ENCODE peak calls at places on chromosomes 5 and 9, in six cellular contexts. B, W, N, S, O and R are unnamed samples.

GRCh38 chr5:17990168-17990567 is 355.9 kb downstream of the TAF11L14 start:
- DNase-seq in B (no peak), W (no peak), N (no peak), S (no peak), O (no peak), R (no peak)

GRCh38 chr5:160434022-160434531 is 12.4 kb downstream of the PTTG1 start:
- DNase-seq in B (no peak), W (no peak), N (peak), S (no peak), O (no peak), R (no peak)

GRCh38 chr5:66364186-66364585 is 220.1 kb downstream of the SREK1 start:
- DNase-seq in B (no peak), W (no peak), N (no peak), S (no peak), O (no peak), R (no peak)

GRCh38 chr5:174828786-174829510 is 104.6 kb downstream of the MSX2 start:
- DNase-seq in B (no peak), W (no peak), N (no peak), S (no peak), O (no peak), R (no peak)

GRCh38 chr5:98564836-98565235 is 208.6 kb upstream of the RGMB start:
- DNase-seq in B (no peak), W (no peak), N (no peak), S (no peak), O (no peak), R (no peak)

GRCh38 chr5:135977375-135977928 is 22.7 kb upstream of the LECT2 start:
- DNase-seq in B (no peak), W (peak), N (no peak), S (no peak), O (peak), R (peak)

GRCh38 chr5:103469288-103470065 is 93.1 kb downstream of the NUDT12 start:
- DNase-seq in B (no peak), W (no peak), N (no peak), S (no peak), O (no peak), R (no peak)

GRCh38 chr5:144469106-144469505 is 298.4 kb downstream of the KCTD16 start:
- DNase-seq in B (no peak), W (no peak), N (no peak), S (no peak), O (no peak), R (no peak)

GRCh38 chr5:1292139-1292538 is 2.7 kb downstream of the TERT start:
- DNase-seq in B (no peak), W (no peak), N (no peak), S (no peak), O (peak), R (no peak)

GRCh38 chr9:121360975-121361374 is 9.1 kb downstream of the STOM start:
- DNase-seq in B (no peak), W (no peak), N (no peak), S (no peak), O (no peak), R (no peak)

GRCh38 chr9:34374905-34375552 is 1.7 kb downstream of the MYORG start:
- DNase-seq in B (peak), W (no peak), N (no peak), S (no peak), O (no peak), R (no peak)

GRCh38 chr5:850511-851006 is at the start of gene ZDHHC11:
- DNase-seq in B (peak), W (peak), N (no peak), S (no peak), O (peak), R (no peak)

GRCh38 chr9:112754578-112754977 is 4.0 kb downstream of the SNX30 start:
- DNase-seq in B (no peak), W (no peak), N (no peak), S (no peak), O (no peak), R (no peak)

GRCh38 chr5:142800776-142801494 is 30.8 kb downstream of the ARHGAP26 start:
- DNase-seq in B (no peak), W (no peak), N (no peak), S (no peak), O (no peak), R (no peak)

GRCh38 chr9:108072740-108073139 is 583.2 kb upstream of the KLF4 start:
- DNase-seq in B (no peak), W (no peak), N (no peak), S (no peak), O (no peak), R (no peak)

GRCh38 chr9:124037790-124038189 is 26.2 kb downstream of the LHX2 start:
- DNase-seq in B (no peak), W (no peak), N (no peak), S (no peak), O (no peak), R (no peak)

GRCh38 chr5:8840237-8840636 is 705.6 kb downstream of the SEMA5A start:
- DNase-seq in B (no peak), W (no peak), N (no peak), S (no peak), O (no peak), R (no peak)

GRCh38 chr9:13778486-13779110 is 499.1 kb upstream of the MPDZ start:
- DNase-seq in B (no peak), W (no peak), N (no peak), S (no peak), O (no peak), R (no peak)

GRCh38 chr5:78806544-78806943 is 158.0 kb upstream of the LHFPL2 start:
- DNase-seq in B (no peak), W (no peak), N (no peak), S (no peak), O (no peak), R (no peak)

GRCh38 chr9:111825468-111826145 is 30.9 kb upstream of the SHOC1 start:
- DNase-seq in B (no peak), W (no peak), N (no peak), S (no peak), O (no peak), R (no peak)

GRCh38 chr5:141634162-141634561 is 2.5 kb downstream of the HDAC3 start:
- DNase-seq in B (no peak), W (no peak), N (no peak), S (no peak), O (no peak), R (no peak)